ENCODE peak calls at places on chromosomes 4 and X, in six cellular contexts. Z is HepG2, D is transverse colon, B is GM23248, L is fibroblast of lung, N is uterus. U is an unnamed sample. For H3K4me1, the result is how much of the 10 kb centered on the place peaks cover.

GRCh38 chr4:53855886-53856260 is 208.5 kb downstream of the CHIC2 start:
- DNase-seq in N (peak), D (no peak), L (peak), Z (no peak), B (peak), U (no peak)

GRCh38 chr4:187491959-187492358 is 503.6 kb upstream of the ZFP42 start:
- DNase-seq in Z (no peak), L (peak), N (no peak), D (no peak), B (no peak), U (no peak)

GRCh38 chr4:40837094-40837870 is 87.5 kb downstream of the NSUN7 start:
- DNase-seq in B (no peak), N (no peak), Z (no peak), L (no peak), D (no peak), U (peak)

GRCh38 chrX:115988825-115989224 is 181.7 kb upstream of the AGTR2 start:
- DNase-seq in B (peak), D (no peak), N (no peak), Z (no peak), L (peak), U (no peak)

GRCh38 chrX:77447339-77448149 is at the start of gene FGF16:
- DNase-seq in N (no peak), D (no peak), B (no peak), Z (no peak), L (no peak), U (no peak)

GRCh38 chr4:128812360-128812958 is 3.0 kb downstream of the JADE1 start:
- DNase-seq in Z (peak), N (no peak), D (no peak), L (peak), B (peak), U (no peak)

GRCh38 chr4:179755322-179755721 is 2313.1 kb upstream of the AGA start:
- DNase-seq in B (no peak), L (peak), Z (no peak), D (no peak), N (no peak), U (no peak)

GRCh38 chr4:42377497-42377896 is 19.8 kb upstream of the SHISA3 start:
- DNase-seq in D (no peak), B (no peak), N (no peak), Z (no peak), L (no peak), U (no peak)

GRCh38 chrX:136328933-136329332 is 28.2 kb downstream of the ADGRG4 start:
- DNase-seq in Z (no peak), D (no peak), N (no peak), B (no peak), L (no peak), U (no peak)

GRCh38 chr4:8238061-8238511 is 31.5 kb upstream of the HTRA3 start:
- DNase-seq in L (no peak), Z (no peak), D (peak), N (no peak), B (no peak), U (no peak)

GRCh38 chr4:3880595-3881120 is 114.5 kb downstream of the ADRA2C start:
- DNase-seq in Z (peak), L (peak), N (peak), B (peak), D (peak), U (peak)

GRCh38 chrX:10414872-10415703 is 205.3 kb downstream of the MID1 start:
- DNase-seq in L (peak), Z (no peak), D (no peak), N (no peak), B (peak), U (no peak)

GRCh38 chrX:124098089-124098488 is 136.6 kb downstream of the STAG2 start:
- DNase-seq in D (no peak), Z (peak), L (peak), N (no peak), B (peak), U (no peak)

GRCh38 chrX:80806557-80806956 is 3.1 kb downstream of the BRWD3 start:
- DNase-seq in Z (no peak), N (no peak), L (no peak), D (no peak), B (no peak), U (no peak)

GRCh38 chrX:28058906-28059305 is 77.7 kb upstream of the DCAF8L1 start:
- DNase-seq in L (peak), N (no peak), B (no peak), D (peak), Z (no peak), U (no peak)

GRCh38 chr4:152679414-152680281 is at the start of gene TMEM154:
- DNase-seq in B (peak), N (peak), Z (no peak), L (peak), D (peak), U (peak)

GRCh38 chrX:108070891-108071290 is 20.5 kb downstream of the PSMD10 start:
- DNase-seq in D (no peak), L (peak), Z (no peak), B (peak), N (no peak), U (no peak)

GRCh38 chrX:123222920-123223319 is 38.8 kb downstream of the GRIA3 start:
- DNase-seq in B (no peak), L (no peak), N (no peak), Z (no peak), D (no peak), U (no peak)

GRCh38 chr4:19832388-19832787 is 419.3 kb upstream of the SLIT2 start:
- DNase-seq in L (peak), B (peak), N (no peak), Z (no peak), D (no peak), U (no peak)

GRCh38 chr4:90769251-90769650 is 642.1 kb downstream of the CCSER1 start:
- DNase-seq in L (peak), B (no peak), N (no peak), Z (no peak), D (no peak), U (no peak)

GRCh38 chr4:53943345-53944085 is 120.9 kb downstream of the CHIC2 start:
- DNase-seq in L (peak), N (no peak), Z (no peak), D (no peak), B (peak), U (no peak)

GRCh38 chr4:80610845-80611244 is 275.3 kb downstream of the CFAP299 start:
- DNase-seq in N (no peak), B (peak), L (peak), D (no peak), Z (no peak), U (no peak)

GRCh38 chr4:9870165-9870564 is 88.7 kb downstream of the DRD5 start:
- DNase-seq in L (no peak), Z (no peak), N (no peak), D (no peak), B (no peak), U (no peak)

GRCh38 chr4:42446823-42447222 is 49.5 kb downstream of the SHISA3 start:
- DNase-seq in L (no peak), Z (no peak), D (no peak), N (no peak), B (no peak), U (no peak)

GRCh38 chrX:17859609-17860178 is 1.4 kb downstream of the RAI2 start:
- DNase-seq in B (no peak), D (peak), Z (no peak), N (no peak), L (no peak), U (no peak)

GRCh38 chr4:5504486-5504885 is 203.9 kb downstream of the EVC2 start:
- DNase-seq in N (no peak), L (no peak), Z (no peak), B (no peak), D (no peak), U (no peak)

GRCh38 chrX:79176028-79176427 is 31.5 kb downstream of the GPR174 start:
- DNase-seq in D (no peak), N (no peak), Z (no peak), L (no peak), B (no peak), U (no peak)

GRCh38 chrX:45709381-45709780 is 508.7 kb upstream of the DIPK2B start:
- DNase-seq in N (no peak), Z (no peak), L (no peak), B (peak), D (no peak), U (no peak)

GRCh38 chrX:38275615-38276014 is 51.7 kb downstream of the RPGR start:
- DNase-seq in L (peak), D (no peak), B (peak), N (no peak), Z (peak), U (no peak)

GRCh38 chr4:87961993-87962791 is 13.3 kb upstream of the SPP1 start:
- DNase-seq in L (peak), Z (no peak), D (no peak), B (peak), N (no peak), U (no peak)

GRCh38 chr4:2977116-2978097 is 14.0 kb downstream of the GRK4 start:
- DNase-seq in L (peak), B (peak), D (no peak), Z (peak), N (no peak), U (no peak)

GRCh38 chr4:152690706-152691651 is 11.2 kb upstream of the TMEM154 start:
- DNase-seq in B (peak), N (no peak), D (no peak), L (no peak), Z (no peak), U (no peak)

GRCh38 chr4:126731062-126731461 is 901.7 kb upstream of the INTU start:
- DNase-seq in L (no peak), N (no peak), Z (no peak), D (no peak), B (no peak), U (no peak)

GRCh38 chr4:152634110-152634760 is 45.6 kb downstream of the TMEM154 start:
- DNase-seq in N (no peak), Z (peak), B (peak), D (no peak), L (peak), U (no peak)

GRCh38 chrX:123983240-123983639 is 21.7 kb downstream of the STAG2 start:
- DNase-seq in D (no peak), N (no peak), B (no peak), L (no peak), Z (no peak), U (no peak)

GRCh38 chr4:37780444-37781133 is 45.9 kb upstream of the PGM2 start:
- DNase-seq in B (peak), Z (peak), D (peak), N (no peak), L (peak), U (peak)

GRCh38 chrX:104189862-104190261 is 23.6 kb downstream of the FAM199X start:
- DNase-seq in D (no peak), B (peak), Z (no peak), L (no peak), N (no peak), U (no peak)

GRCh38 chr4:48985976-48986653 is at the start of gene CWH43:
- DNase-seq in B (no peak), D (peak), N (no peak), Z (no peak), L (no peak), U (no peak)

GRCh38 chr4:113740857-113741379 is 20.6 kb downstream of the CAMK2D start:
- DNase-seq in Z (no peak), B (no peak), L (no peak), D (no peak), N (no peak), U (no peak)

GRCh38 chr4:140097572-140097971 is 56.4 kb downstream of the MAML3 start:
- DNase-seq in Z (no peak), B (no peak), N (no peak), L (no peak), D (no peak), U (no peak)

GRCh38 chr4:140095694-140096482 is 58.1 kb downstream of the MAML3 start:
- DNase-seq in B (peak), N (no peak), D (peak), L (peak), Z (no peak), U (no peak)

GRCh38 chr4:140098481-140099132 is 55.4 kb downstream of the MAML3 start:
- DNase-seq in L (peak), Z (no peak), N (no peak), D (no peak), B (peak), U (no peak)

GRCh38 chr4:140096483-140096861 is 57.5 kb downstream of the MAML3 start:
- DNase-seq in L (no peak), N (no peak), Z (no peak), D (no peak), B (no peak), U (no peak)

GRCh38 chr4:140096921-140097320 is 57.1 kb downstream of the MAML3 start:
- DNase-seq in N (no peak), L (peak), Z (no peak), D (no peak), B (no peak), U (no peak)
- H3K4me1 ChIP-seq in N (under half), L (under half), Z (under half), D (under half), B (under half), U (half or more)

GRCh38 chr4:99945718-99946345 is 586 bp downstream of the DNAJB14 start:
- DNase-seq in D (no peak), N (no peak), B (peak), L (peak), Z (peak), U (no peak)

GRCh38 chr4:99947190-99947578 is 766 bp upstream of the DNAJB14 start:
- DNase-seq in D (no peak), N (no peak), Z (no peak), L (no peak), B (peak), U (no peak)

GRCh38 chr4:99946346-99947189 is at the start of gene DNAJB14:
- DNase-seq in D (peak), Z (peak), N (peak), L (peak), B (peak), U (peak)

GRCh38 chr4:99947608-99948007 is 1.2 kb upstream of the DNAJB14 start:
- DNase-seq in B (peak), L (peak), Z (no peak), D (no peak), N (no peak), U (no peak)

GRCh38 chr4:99943904-99944437 is 2.4 kb downstream of the DNAJB14 start:
- DNase-seq in D (no peak), L (no peak), Z (no peak), B (no peak), N (no peak), U (no peak)
- H3K4me1 ChIP-seq in D (under half), L (under half), Z (under half), B (under half), N (under half), U (half or more)

GRCh38 chr4:108160741-108161352 is 7.9 kb downstream of the LEF1 start:
- DNase-seq in Z (no peak), L (no peak), D (no peak), B (no peak), N (no peak), U (no peak)

GRCh38 chr4:108156391-108156790 is 12.3 kb downstream of the LEF1 start:
- DNase-seq in N (no peak), Z (no peak), B (no peak), D (no peak), L (no peak), U (no peak)

GRCh38 chr4:108163352-108163751 is 5.4 kb downstream of the LEF1 start:
- DNase-seq in L (no peak), B (no peak), Z (no peak), N (no peak), D (no peak), U (no peak)

GRCh38 chr4:108157655-108158054 is 11.1 kb downstream of the LEF1 start:
- DNase-seq in B (no peak), D (no peak), Z (no peak), N (no peak), L (no peak), U (no peak)

GRCh38 chr4:108159845-108160244 is 8.9 kb downstream of the LEF1 start:
- DNase-seq in D (no peak), L (no peak), B (no peak), Z (no peak), N (no peak), U (no peak)
- H3K4me1 ChIP-seq in D (under half), L (under half), B (under half), Z (under half), N (under half), U (under half)

GRCh38 chrX:129763666-129764065 is 16.1 kb upstream of the SASH3 start:
- DNase-seq in N (no peak), B (no peak), D (no peak), L (no peak), Z (no peak), U (no peak)

GRCh38 chrX:129760155-129760554 is 19.6 kb upstream of the SASH3 start:
- DNase-seq in Z (no peak), D (no peak), L (no peak), N (no peak), B (no peak), U (no peak)

GRCh38 chrX:129760981-129761380 is 18.8 kb upstream of the SASH3 start:
- DNase-seq in Z (no peak), N (no peak), L (no peak), B (no peak), D (no peak), U (no peak)

GRCh38 chrX:129761596-129761995 is 18.2 kb upstream of the SASH3 start:
- DNase-seq in D (no peak), N (no peak), B (no peak), L (no peak), Z (no peak), U (no peak)

GRCh38 chrX:129762448-129762847 is 17.3 kb upstream of the SASH3 start:
- DNase-seq in Z (no peak), B (no peak), D (no peak), L (no peak), N (no peak), U (no peak)
- H3K4me1 ChIP-seq in Z (under half), B (under half), D (under half), L (under half), N (under half), U (under half)

GRCh38 chr4:1293531-1293941 is 3.8 kb downstream of the MAEA start:
- DNase-seq in B (no peak), L (no peak), D (peak), Z (no peak), N (no peak), U (no peak)
- H3K4me1 ChIP-seq in B (under half), L (under half), D (under half), Z (under half), N (under half), U (half or more)

GRCh38 chr4:86957214-86957613 is 22.4 kb downstream of the AFF1 start:
- DNase-seq in Z (no peak), D (no peak), B (peak), L (peak), N (no peak), U (no peak)

GRCh38 chr4:86950835-86951525 is 16.2 kb downstream of the AFF1 start:
- DNase-seq in L (no peak), N (no peak), Z (no peak), B (no peak), D (no peak), U (no peak)

GRCh38 chr4:86959588-86960500 is 25.0 kb downstream of the AFF1 start:
- DNase-seq in Z (no peak), L (no peak), N (no peak), B (no peak), D (no peak), U (no peak)

GRCh38 chr4:86960557-86960959 is 25.7 kb downstream of the AFF1 start:
- DNase-seq in D (no peak), L (peak), Z (peak), B (peak), N (no peak), U (no peak)

GRCh38 chr4:86955888-86956451 is 21.2 kb downstream of the AFF1 start:
- DNase-seq in B (no peak), Z (no peak), D (no peak), N (no peak), L (no peak), U (no peak)
- H3K4me1 ChIP-seq in B (under half), Z (under half), D (under half), N (under half), L (under half), U (under half)

DNA sequence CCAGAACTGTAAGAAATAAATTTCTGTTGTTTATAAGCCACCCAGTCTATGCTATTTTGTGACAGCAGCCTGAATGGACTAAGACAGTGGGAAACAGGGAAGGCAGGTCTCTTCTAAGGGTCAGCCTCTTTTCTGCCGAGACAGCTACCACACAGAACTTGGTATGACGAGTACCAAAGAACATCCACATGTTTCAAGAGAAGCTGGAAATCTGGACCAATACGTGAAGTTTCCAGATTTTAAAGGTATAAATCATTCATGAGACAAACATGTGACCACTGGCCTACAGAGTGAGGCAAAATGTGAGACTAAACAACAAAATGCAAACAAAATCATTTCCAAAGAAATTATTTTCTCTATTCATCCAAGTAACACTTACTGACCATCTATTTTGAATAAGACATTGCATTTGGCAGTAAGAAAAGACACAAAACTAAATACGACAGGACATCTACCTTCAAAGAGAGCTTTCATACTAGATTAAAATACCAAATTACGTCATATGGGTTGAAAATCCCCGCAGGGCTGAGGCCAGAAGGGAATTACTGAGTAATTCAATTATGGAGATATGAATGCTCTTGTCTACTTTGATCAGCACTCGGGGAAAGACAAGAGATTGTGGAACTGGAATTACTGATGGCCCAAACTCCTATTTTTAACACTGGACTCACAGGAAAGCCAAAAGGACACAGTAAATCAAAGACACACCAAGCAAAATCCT is 7.2 kb downstream of the SCARB2 start:
- DNase-seq in Z (no peak), B (peak), N (peak), D (no peak), L (peak), U (no peak)
- H3K4me1 ChIP-seq in Z (under half), B (half or more), N (under half), D (half or more), L (under half), U (under half)

DNA sequence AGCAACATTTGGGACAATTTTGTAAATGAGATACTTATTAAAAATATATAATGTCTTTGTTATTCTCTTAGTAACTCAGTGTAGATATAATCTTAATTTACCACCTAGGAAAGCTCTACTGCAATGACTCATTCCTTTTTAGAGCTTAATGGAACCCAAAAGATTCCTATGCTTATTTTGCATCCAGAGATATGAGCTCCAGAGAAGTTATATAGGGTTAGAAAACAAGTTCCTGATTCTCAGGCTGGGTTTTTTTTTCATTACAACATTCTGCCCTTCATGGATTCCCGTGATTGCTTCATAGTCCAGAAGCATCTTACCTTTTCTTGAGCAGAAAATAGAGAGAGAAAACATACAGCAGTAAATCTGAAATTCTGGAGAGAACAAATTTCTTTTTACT is 57.9 kb upstream of the CXCL8 start:
- DNase-seq in L (no peak), B (no peak), D (no peak), Z (no peak), N (no peak), U (no peak)
- H3K4me1 ChIP-seq in L (under half), B (under half), D (under half), Z (under half), N (under half), U (under half)

U was measured in tibial artery.